ENCODE peak calls at places on chromosomes 16 and 17, in nine cellular contexts. Y is aorta, P is tibial artery, O is RWPE1, X is neuronal stem cell, N is adrenal gland, E is heart right ventricle, A is coronary artery, I is lower lobe of right lung. Z is an unnamed sample.

GRCh38 chr17:50469671-50470305 is 1.1 kb upstream of the CHAD start:
- DNase-seq in Y (no peak), P (no peak), O (no peak), X (no peak), N (no peak), E (no peak), A (no peak), I (peak), Z (no peak)

GRCh38 chr17:8791910-8792270 is 7.3 kb downstream of the MFSD6L start:
- DNase-seq in Y (no peak), P (no peak), O (peak), X (no peak), N (no peak), E (no peak), A (no peak), I (no peak), Z (no peak)

GRCh38 chr17:72515291-72516065 is 394.7 kb downstream of the SOX9 start:
- DNase-seq in Y (no peak), P (no peak), O (no peak), X (no peak), N (no peak), E (no peak), A (no peak), I (no peak), Z (no peak)

GRCh38 chr17:14361945-14362508 is 61.1 kb downstream of the HS3ST3B1 start:
- DNase-seq in Y (no peak), P (no peak), O (no peak), X (no peak), N (no peak), E (no peak), A (no peak), I (no peak), Z (no peak)

GRCh38 chr16:5438591-5438990 is 341.0 kb upstream of the EEF2KMT start:
- DNase-seq in Y (no peak), P (no peak), O (no peak), X (no peak), N (no peak), E (no peak), A (no peak), I (no peak), Z (no peak)

GRCh38 chr16:52408197-52408845 is 138.6 kb downstream of the TOX3 start:
- DNase-seq in Y (no peak), P (no peak), O (no peak), X (no peak), N (no peak), E (no peak), A (no peak), I (no peak), Z (no peak)

GRCh38 chr17:17844079-17844478 is 7.3 kb upstream of the SREBF1 start:
- DNase-seq in Y (no peak), P (no peak), O (no peak), X (no peak), N (no peak), E (no peak), A (no peak), I (no peak), Z (no peak)

GRCh38 chr16:50742521-50743150 is 750 bp downstream of the CYLD start:
- DNase-seq in Y (no peak), P (peak), O (peak), X (no peak), N (peak), E (no peak), A (no peak), I (peak), Z (no peak)

GRCh38 chr17:76397687-76398522 is 13.5 kb downstream of the SPHK1 start:
- DNase-seq in Y (peak), P (peak), O (peak), X (peak), N (peak), E (peak), A (peak), I (peak), Z (peak)

DNA sequence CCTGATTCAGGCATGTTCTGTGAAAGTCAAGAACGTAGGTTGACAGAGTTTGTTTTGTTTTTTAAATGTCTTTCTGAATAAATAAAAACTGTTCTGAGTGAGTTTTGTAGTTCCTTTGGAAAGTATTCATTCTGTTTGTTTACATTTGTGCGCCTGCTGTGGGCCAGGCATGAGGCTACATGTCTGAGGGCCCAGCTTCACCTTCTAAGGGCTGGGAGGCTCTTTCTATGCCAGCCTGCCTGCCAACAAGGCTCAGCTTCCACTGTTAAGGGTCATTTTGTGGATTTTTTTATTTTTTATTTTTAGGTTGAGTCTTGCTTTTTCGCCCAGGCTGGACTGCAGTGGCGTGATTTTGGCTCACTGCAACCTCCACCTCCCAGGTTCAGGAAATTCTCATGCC is 6.1 kb downstream of the WWOX start:
- DNase-seq in Y (no peak), P (no peak), O (peak), X (no peak), N (no peak), E (no peak), A (no peak), I (no peak), Z (no peak)
- H3K27ac ChIP-seq in Y (no peak), P (peak), O (peak), X (no peak), N (no peak), E (no peak), A (peak), I (no peak), Z (no peak)

GRCh38 chr16:67449328-67449727 is 18.4 kb downstream of the HSD11B2 start:
- DNase-seq in Y (no peak), P (no peak), O (no peak), X (no peak), N (peak), E (peak), A (no peak), I (no peak), Z (no peak)

GRCh38 chr16:67451061-67451703 is 20.3 kb downstream of the HSD11B2 start:
- DNase-seq in Y (no peak), P (no peak), O (no peak), X (no peak), N (no peak), E (peak), A (no peak), I (no peak), Z (no peak)

GRCh38 chr16:67449739-67450138 is 18.8 kb downstream of the HSD11B2 start:
- DNase-seq in Y (peak), P (no peak), O (no peak), X (no peak), N (peak), E (peak), A (no peak), I (no peak), Z (no peak)

GRCh38 chr16:67454104-67454503 is 23.2 kb downstream of the HSD11B2 start:
- DNase-seq in Y (no peak), P (no peak), O (no peak), X (no peak), N (no peak), E (no peak), A (no peak), I (no peak), Z (no peak)

DNA sequence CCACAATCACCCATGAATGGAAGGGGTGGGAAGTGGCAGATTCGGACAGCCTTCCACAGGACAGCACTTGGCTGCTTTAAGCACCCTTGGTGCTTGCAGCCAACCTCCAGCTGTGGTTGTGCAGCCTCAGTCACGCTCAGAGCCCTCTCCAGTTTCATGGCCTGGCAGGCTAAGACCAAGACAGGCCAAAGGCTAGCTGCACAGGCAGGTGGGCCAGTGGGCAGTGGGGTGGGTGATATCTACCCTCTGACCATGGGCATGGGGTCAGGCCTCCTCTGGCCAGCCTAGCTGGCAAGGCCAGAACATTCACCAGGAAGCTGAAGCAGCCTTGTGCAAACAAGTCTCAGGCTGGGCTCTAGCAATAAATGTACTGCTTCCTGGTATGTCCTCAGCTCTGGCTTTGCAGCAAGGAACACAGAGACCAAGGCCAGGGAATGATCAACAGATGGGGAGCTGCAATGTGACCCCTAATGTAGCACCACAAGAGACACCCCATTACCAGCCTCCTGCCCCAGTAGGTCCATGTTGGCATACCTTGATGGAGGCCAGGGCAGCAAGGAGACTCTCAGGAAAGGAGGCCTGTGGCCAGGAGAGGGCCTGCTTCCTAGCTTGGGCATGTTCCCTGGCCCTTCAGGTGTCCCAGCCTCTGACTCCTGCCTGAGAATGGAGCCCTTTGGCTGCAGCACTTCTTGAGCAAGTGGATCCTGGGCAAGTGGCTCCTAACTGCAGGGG is 20.9 kb downstream of the HSD11B2 start:
- DNase-seq in Y (no peak), P (no peak), O (no peak), X (no peak), N (no peak), E (no peak), A (no peak), I (no peak), Z (no peak)
- H3K27ac ChIP-seq in Y (no peak), P (no peak), O (peak), X (no peak), N (no peak), E (peak), A (no peak), I (peak), Z (no peak)

DNA sequence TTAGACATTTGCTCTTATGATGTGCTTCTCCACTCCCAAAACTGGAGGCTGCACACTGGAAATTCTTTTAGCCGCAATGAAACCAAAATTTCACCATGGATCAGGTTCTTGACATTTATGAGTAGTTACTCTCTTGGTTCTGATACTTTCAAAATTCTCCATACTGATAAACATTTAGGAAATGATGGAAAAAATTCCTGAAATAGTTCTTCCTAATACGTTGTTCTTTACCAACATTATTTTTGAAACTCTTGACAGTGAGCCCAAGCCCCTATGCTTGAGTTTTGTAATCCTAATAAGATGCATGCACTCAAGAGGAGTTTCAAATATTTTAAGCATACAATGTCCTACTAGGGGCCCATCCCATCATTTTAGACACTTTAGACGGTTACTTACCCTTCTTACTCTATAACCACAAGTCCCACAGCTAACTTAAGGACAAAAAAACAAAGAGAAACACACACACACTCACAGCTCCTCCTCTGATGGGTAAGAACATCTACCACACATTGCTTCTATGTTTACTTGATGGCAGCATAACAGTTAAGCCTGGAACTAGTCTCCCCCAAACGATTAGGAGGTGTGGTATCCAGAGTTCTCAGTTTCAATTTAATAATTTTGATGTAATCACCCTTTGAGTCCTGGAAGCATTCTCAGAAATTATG is 3.7 kb downstream of the VEZF1 start:
- DNase-seq in Y (no peak), P (no peak), O (no peak), X (no peak), N (no peak), E (no peak), A (no peak), I (no peak), Z (no peak)
- H3K27ac ChIP-seq in Y (no peak), P (no peak), O (no peak), X (no peak), N (no peak), E (peak), A (peak), I (peak), Z (peak)

DNA sequence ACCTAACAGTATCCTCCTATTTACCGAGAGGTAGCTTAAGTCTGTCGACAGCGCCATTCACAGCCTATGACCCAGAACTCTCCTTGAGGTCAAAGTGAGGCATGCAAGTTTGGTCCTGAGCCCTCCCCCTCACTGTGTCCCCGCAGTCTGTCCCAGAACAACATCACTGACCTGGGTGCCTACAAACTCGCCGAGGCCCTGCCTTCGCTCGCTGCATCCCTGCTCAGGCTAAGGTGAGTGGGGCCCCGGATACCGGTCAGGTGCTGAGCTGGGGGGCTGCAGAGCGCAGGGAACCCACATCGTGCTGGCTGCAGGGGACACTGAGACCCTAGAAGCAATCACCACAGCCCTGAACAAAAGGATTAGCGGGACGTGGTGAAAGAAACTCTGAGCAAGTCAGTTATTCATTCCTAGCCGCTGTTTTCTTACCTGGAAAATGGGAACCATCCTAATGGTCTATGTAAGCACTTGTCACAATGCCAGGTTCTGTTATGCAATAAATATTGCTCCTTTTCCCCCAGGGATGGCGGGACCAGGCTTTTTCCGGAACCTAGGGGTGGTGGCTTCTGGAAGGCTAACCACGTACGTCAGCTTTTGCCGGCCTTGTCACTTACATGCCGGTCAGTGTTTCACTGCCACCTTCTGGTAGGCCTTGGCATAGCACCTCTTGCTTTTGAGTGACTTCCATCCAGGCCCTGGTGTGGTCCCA is 23.8 kb downstream of the DEXI start:
- DNase-seq in Y (peak), P (peak), O (peak), X (peak), N (peak), E (peak), A (peak), I (peak), Z (peak)
- H3K27ac ChIP-seq in Y (no peak), P (peak), O (no peak), X (no peak), N (no peak), E (peak), A (peak), I (peak), Z (peak)

DNA sequence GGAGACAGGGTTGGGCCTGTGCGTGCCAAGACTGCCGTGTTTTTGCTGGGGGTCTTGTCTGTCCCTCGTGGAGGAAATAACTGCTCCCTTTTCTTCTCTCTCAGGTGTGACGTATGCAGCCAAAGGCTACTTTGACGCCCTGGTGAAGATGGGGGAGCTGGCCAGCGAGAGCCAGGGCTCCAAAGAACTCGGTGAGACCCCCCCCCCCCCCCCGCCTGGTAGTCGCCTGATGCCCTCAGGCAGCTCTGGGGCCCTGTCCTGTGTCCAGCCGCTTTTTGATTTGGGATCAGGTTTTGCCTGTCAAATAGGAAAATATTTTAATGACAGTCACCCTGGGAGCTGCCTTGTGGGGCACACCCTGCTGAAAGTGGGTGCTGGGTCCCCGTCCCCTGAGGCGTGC is 22.8 kb downstream of the BAIAP2 start:
- DNase-seq in Y (no peak), P (no peak), O (no peak), X (no peak), N (no peak), E (no peak), A (no peak), I (no peak), Z (no peak)
- H3K27ac ChIP-seq in Y (no peak), P (no peak), O (peak), X (no peak), N (no peak), E (peak), A (no peak), I (peak), Z (peak)

DNA sequence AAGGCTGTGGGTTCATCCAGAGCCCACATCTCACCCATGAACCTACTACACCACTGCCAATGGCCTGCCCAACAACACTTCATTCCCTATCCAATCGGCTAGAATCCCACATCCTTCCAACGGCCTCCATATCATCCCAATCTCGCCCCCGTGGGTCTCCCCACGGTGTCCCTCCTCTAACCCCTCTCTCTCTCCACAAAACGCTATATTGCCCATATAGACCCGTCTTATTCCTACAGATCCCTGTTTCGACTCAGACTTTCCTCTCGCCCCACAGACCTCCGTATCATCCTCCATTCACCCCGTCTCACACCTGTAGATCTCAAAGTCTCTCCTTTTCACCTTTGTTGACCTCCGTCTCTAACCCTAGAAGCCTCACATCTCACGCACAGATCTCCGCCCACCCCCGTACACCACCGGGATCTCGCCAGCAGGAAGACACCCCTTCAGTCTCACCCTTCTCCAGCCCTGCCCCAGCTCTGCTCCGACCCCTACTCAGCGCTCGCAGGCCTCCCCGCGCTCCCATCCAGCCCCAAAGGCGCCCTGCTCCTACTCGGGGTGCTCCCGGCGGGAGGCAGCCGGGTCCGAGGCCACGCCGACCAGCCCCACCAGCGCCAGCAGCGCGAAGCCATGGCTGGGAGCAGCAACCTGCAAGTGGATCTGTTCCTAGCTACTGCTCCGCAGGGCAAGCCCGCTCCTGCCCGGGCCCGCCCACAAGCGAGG is at the start of gene FDXR:
- DNase-seq in Y (no peak), P (no peak), O (peak), X (no peak), N (peak), E (no peak), A (no peak), I (no peak), Z (no peak)
- H3K27ac ChIP-seq in Y (no peak), P (peak), O (peak), X (peak), N (peak), E (peak), A (peak), I (peak), Z (peak)

GRCh38 chr16:81552743-81553079 is 108.1 kb downstream of the CMIP start:
- DNase-seq in Y (peak), P (no peak), O (no peak), X (no peak), N (no peak), E (no peak), A (no peak), I (no peak), Z (no peak)

GRCh38 chr16:81551821-81552304 is 107.3 kb downstream of the CMIP start:
- DNase-seq in Y (peak), P (no peak), O (no peak), X (no peak), N (peak), E (peak), A (no peak), I (peak), Z (no peak)

GRCh38 chr16:81549547-81550411 is 105.2 kb downstream of the CMIP start:
- DNase-seq in Y (peak), P (no peak), O (no peak), X (no peak), N (no peak), E (no peak), A (no peak), I (peak), Z (no peak)

GRCh38 chr16:81550412-81550768 is 105.8 kb downstream of the CMIP start:
- DNase-seq in Y (peak), P (no peak), O (no peak), X (no peak), N (no peak), E (no peak), A (no peak), I (peak), Z (no peak)

GRCh38 chr16:81551141-81551808 is 106.7 kb downstream of the CMIP start:
- DNase-seq in Y (peak), P (no peak), O (no peak), X (no peak), N (no peak), E (no peak), A (no peak), I (peak), Z (no peak)
- H3K27ac ChIP-seq in Y (no peak), P (no peak), O (peak), X (no peak), N (peak), E (peak), A (no peak), I (no peak), Z (no peak)

DNA sequence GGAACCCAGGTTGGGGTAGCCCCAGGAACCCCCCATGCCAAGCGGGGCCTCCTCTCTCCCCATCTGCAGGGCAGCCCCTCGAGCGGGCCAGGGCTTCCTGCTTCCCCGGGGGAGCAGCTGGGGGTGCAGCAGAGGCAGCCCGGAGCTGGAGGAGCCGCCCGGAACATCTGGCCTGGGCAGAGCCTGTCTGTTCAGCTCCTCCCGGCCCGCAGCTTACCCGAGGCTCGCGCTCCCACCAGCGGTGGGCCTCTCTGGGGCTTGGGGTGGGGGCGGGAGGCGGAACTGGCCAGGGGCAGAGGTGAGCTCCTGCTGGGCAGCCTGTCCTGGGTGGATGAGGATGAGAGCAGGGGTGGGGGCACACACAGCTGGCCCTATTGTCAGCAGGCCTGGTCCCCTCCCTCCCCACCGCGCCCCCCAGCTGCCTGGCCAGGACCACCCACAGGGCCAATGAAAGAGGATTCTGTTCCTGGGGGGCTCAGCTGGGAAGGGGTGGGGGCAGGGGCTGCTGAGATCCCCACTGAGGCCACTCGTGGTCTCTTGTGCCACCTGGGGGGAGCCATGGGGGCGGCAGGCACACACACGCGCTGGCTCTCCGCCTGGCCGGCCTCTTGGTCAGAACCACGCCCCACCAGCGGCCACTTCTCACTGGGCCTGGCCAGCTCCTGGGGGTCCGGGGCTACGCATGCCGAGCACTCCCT is 34.7 kb downstream of the BAHCC1 start:
- DNase-seq in Y (no peak), P (no peak), O (no peak), X (peak), N (no peak), E (peak), A (no peak), I (no peak), Z (no peak)
- H3K27ac ChIP-seq in Y (no peak), P (peak), O (peak), X (peak), N (no peak), E (no peak), A (peak), I (no peak), Z (no peak)